ENCODE peak calls at places on chromosomes 1 and 21, in five cellular contexts. Y, O, R, C and S are unnamed samples.

GRCh38 chr1:74222701-74223100 is 12.5 kb upstream of the TNNI3K start:
- DNase-seq in Y (no peak), O (no peak), R (no peak), C (no peak), S (no peak)

GRCh38 chr1:54696262-54696661 is 19.4 kb upstream of the TTC4 start:
- DNase-seq in Y (no peak), O (no peak), R (no peak), C (no peak), S (no peak)

GRCh38 chr1:72006092-72006491 is 276.2 kb downstream of the NEGR1 start:
- DNase-seq in Y (no peak), O (no peak), R (no peak), C (no peak), S (no peak)

GRCh38 chr21:33011462-33011861 is 14.3 kb upstream of the OLIG2 start:
- DNase-seq in Y (no peak), O (no peak), R (no peak), C (peak), S (no peak)

GRCh38 chr21:29843818-29844217 is 96.0 kb downstream of the GRIK1 start:
- DNase-seq in Y (no peak), O (no peak), R (no peak), C (no peak), S (no peak)

GRCh38 chr21:44434568-44434925 is 20.8 kb upstream of the LRRC3 start:
- DNase-seq in Y (no peak), O (no peak), R (no peak), C (no peak), S (no peak)

GRCh38 chr1:54370287-54371003 is 35.7 kb downstream of the SSBP3 start:
- DNase-seq in Y (no peak), O (no peak), R (no peak), C (no peak), S (no peak)

GRCh38 chr1:177858222-177858894 is 111.5 kb downstream of the SEC16B start:
- DNase-seq in Y (no peak), O (no peak), R (no peak), C (no peak), S (no peak)

GRCh38 chr1:76256289-76257223 is 182.0 kb downstream of the ST6GALNAC3 start:
- DNase-seq in Y (no peak), O (no peak), R (no peak), C (no peak), S (no peak)

GRCh38 chr21:42460391-42461184 is 35.4 kb downstream of the RSPH1 start:
- DNase-seq in Y (peak), O (no peak), R (peak), C (no peak), S (no peak)

GRCh38 chr1:2099871-2100774 is 49.9 kb downstream of the PRKCZ start:
- DNase-seq in Y (no peak), O (no peak), R (no peak), C (no peak), S (no peak)

GRCh38 chr1:232911027-232911599 is 39.3 kb upstream of the NTPCR start:
- DNase-seq in Y (no peak), O (no peak), R (no peak), C (no peak), S (no peak)

GRCh38 chr1:53361541-53361961 is 33.7 kb upstream of the LRP8 start:
- DNase-seq in Y (no peak), O (no peak), R (no peak), C (no peak), S (no peak)

GRCh38 chr1:36203554-36204346 is 20.5 kb upstream of the THRAP3 start:
- DNase-seq in Y (peak), O (peak), R (no peak), C (no peak), S (no peak)

GRCh38 chr1:43309626-43310025 is 8.8 kb downstream of the TIE1 start:
- DNase-seq in Y (no peak), O (no peak), R (no peak), C (no peak), S (no peak)

GRCh38 chr21:32334980-32335471 is 36.4 kb downstream of the MRAP start:
- DNase-seq in Y (no peak), O (no peak), R (no peak), C (no peak), S (no peak)

GRCh38 chr1:160284782-160285344 is at the start of gene PEX19:
- DNase-seq in Y (peak), O (peak), R (peak), C (peak), S (peak)

GRCh38 chr1:211638723-211639122 is 36.7 kb downstream of the NEK2 start:
- DNase-seq in Y (no peak), O (no peak), R (no peak), C (no peak), S (no peak)

GRCh38 chr21:33857846-33858671 is 57.5 kb downstream of the ATP5PO start:
- DNase-seq in Y (no peak), O (no peak), R (no peak), C (no peak), S (no peak)

GRCh38 chr1:170967042-170967910 is 31.9 kb downstream of the MROH9 start:
- DNase-seq in Y (peak), O (no peak), R (no peak), C (peak), S (peak)

GRCh38 chr1:17084787-17085186 is 31.0 kb upstream of the SDHB start:
- DNase-seq in Y (no peak), O (no peak), R (no peak), C (no peak), S (no peak)

GRCh38 chr1:93701619-93702018 is 20.0 kb upstream of the BCAR3 start:
- DNase-seq in Y (peak), O (no peak), R (no peak), C (peak), S (no peak)

GRCh38 chr1:53577141-53578100 is 118.2 kb downstream of the DMRTB1 start:
- DNase-seq in Y (no peak), O (no peak), R (no peak), C (no peak), S (no peak)

GRCh38 chr21:41369915-41370839 is 8.3 kb downstream of the MX2 start:
- DNase-seq in Y (no peak), O (no peak), R (peak), C (peak), S (no peak)

GRCh38 chr1:36380782-36381181 is 4.9 kb downstream of the STK40 start:
- DNase-seq in Y (no peak), O (no peak), R (no peak), C (no peak), S (no peak)

GRCh38 chr1:244319283-244320132 is 132.2 kb downstream of the ADSS2 start:
- DNase-seq in Y (no peak), O (no peak), R (peak), C (no peak), S (no peak)

GRCh38 chr1:101847608-101848007 is 149.1 kb downstream of the OLFM3 start:
- DNase-seq in Y (no peak), O (no peak), R (no peak), C (no peak), S (no peak)

GRCh38 chr21:46115441-46116188 is 17.7 kb downstream of the COL6A2 start:
- DNase-seq in Y (peak), O (no peak), R (no peak), C (no peak), S (no peak)

GRCh38 chr21:29258626-29259335 is 39.9 kb upstream of the BACH1 start:
- DNase-seq in Y (no peak), O (no peak), R (no peak), C (peak), S (no peak)

GRCh38 chr1:209751627-209752231 is 4.1 kb upstream of the TRAF3IP3 start:
- DNase-seq in Y (no peak), O (no peak), R (peak), C (no peak), S (no peak)

GRCh38 chr1:74362691-74363090 is 127.5 kb downstream of the TNNI3K start:
- DNase-seq in Y (no peak), O (no peak), R (no peak), C (no peak), S (no peak)

GRCh38 chr1:202615501-202616354 is 94.5 kb downstream of the SYT2 start:
- DNase-seq in Y (peak), O (no peak), R (peak), C (no peak), S (no peak)

GRCh38 chr21:44931137-44931500 is 8.7 kb upstream of the SLX9 start:
- DNase-seq in Y (peak), O (no peak), R (no peak), C (no peak), S (no peak)

GRCh38 chr1:212605441-212605976 is 3.1 kb upstream of the ATF3 start:
- DNase-seq in Y (no peak), O (no peak), R (no peak), C (no peak), S (no peak)

GRCh38 chr1:148362930-148363810 is 119.9 kb downstream of the PPIAL4G start:
- DNase-seq in Y (no peak), O (no peak), R (no peak), C (no peak), S (no peak)

GRCh38 chr1:85599076-85599491 is 18.5 kb downstream of the CCN1 start:
- DNase-seq in Y (no peak), O (no peak), R (no peak), C (no peak), S (no peak)

GRCh38 chr1:218809625-218810024 is 364.1 kb upstream of the LYPLAL1 start:
- DNase-seq in Y (no peak), O (no peak), R (no peak), C (no peak), S (no peak)

GRCh38 chr1:84145051-84145450 is 980 bp downstream of the PRKACB start:
- DNase-seq in Y (no peak), O (no peak), R (no peak), C (no peak), S (no peak)

GRCh38 chr1:18918417-18918816 is 16.1 kb upstream of the ALDH4A1 start:
- DNase-seq in Y (no peak), O (no peak), R (no peak), C (no peak), S (no peak)

GRCh38 chr1:43540653-43541071 is 10.0 kb downstream of the PTPRF start:
- DNase-seq in Y (no peak), O (no peak), R (no peak), C (no peak), S (no peak)

GRCh38 chr1:207937204-207937603 is 26.3 kb upstream of the CD34 start:
- DNase-seq in Y (no peak), O (no peak), R (no peak), C (no peak), S (no peak)
- TF ChIP-seq FOXM1 in Y (no peak), O (no peak), R (no peak), C (no peak), S (no peak)

GRCh38 chr1:64892576-64893573 is 73.5 kb downstream of the JAK1 start:
- DNase-seq in Y (no peak), O (no peak), R (no peak), C (no peak), S (no peak)
- TF ChIP-seq FOXM1 in Y (no peak), O (no peak), R (no peak), C (no peak), S (no peak)

GRCh38 chr1:224168859-224169380 is 14.1 kb upstream of the DEGS1 start:
- DNase-seq in Y (no peak), O (no peak), R (peak), C (peak), S (no peak)
- TF ChIP-seq FOXM1 in Y (no peak), O (no peak), R (peak), C (no peak), S (no peak)

GRCh38 chr1:192943522-192943921 is 115.6 kb downstream of the UCHL5 start:
- DNase-seq in Y (no peak), O (no peak), R (no peak), C (no peak), S (no peak)
- TF ChIP-seq FOXM1 in Y (no peak), O (no peak), R (no peak), C (no peak), S (no peak)

GRCh38 chr1:235933483-235934116 is 66.9 kb upstream of the LYST start:
- DNase-seq in Y (no peak), O (no peak), R (no peak), C (no peak), S (no peak)

GRCh38 chr1:235932090-235932510 is 65.4 kb upstream of the LYST start:
- DNase-seq in Y (no peak), O (no peak), R (no peak), C (no peak), S (no peak)

GRCh38 chr1:235930543-235930942 is 63.8 kb upstream of the LYST start:
- DNase-seq in Y (no peak), O (no peak), R (no peak), C (no peak), S (no peak)

GRCh38 chr1:235931181-235931738 is 64.6 kb upstream of the LYST start:
- DNase-seq in Y (no peak), O (no peak), R (no peak), C (no peak), S (no peak)

DNA sequence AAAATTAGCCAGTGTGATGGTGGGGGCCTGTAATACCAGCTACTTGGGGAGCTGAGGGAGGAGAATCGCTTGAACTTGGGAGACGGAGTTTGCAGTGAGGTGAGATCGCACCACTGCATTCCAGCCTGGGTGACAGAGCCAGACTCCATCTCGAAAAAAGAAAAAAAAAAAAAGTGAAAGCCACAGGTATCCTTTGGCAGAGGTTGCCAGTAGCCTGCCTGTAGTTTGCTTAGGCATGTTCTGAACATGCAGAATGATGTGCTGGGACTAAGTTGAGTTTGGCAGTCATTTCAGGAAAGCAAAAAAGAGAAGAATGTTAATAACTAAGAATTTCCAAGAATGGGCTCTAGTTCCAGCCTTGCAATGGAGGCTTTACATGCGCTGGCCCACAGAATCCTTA is 66.3 kb upstream of the LYST start:
- DNase-seq in Y (no peak), O (no peak), R (no peak), C (no peak), S (no peak)
- TF ChIP-seq FOXM1 in Y (no peak), O (no peak), R (no peak), C (no peak), S (no peak)

GRCh38 chr1:117613969-117614865 is 8.4 kb downstream of the TENT5C start:
- DNase-seq in Y (no peak), O (peak), R (no peak), C (no peak), S (no peak)
- TF ChIP-seq FOXM1 in Y (no peak), O (no peak), R (no peak), C (no peak), S (no peak)

GRCh38 chr1:181789395-181789794 is 272.1 kb downstream of the ZNF648 start:
- DNase-seq in Y (no peak), O (no peak), R (no peak), C (no peak), S (no peak)
- TF ChIP-seq FOXM1 in Y (no peak), O (no peak), R (no peak), C (no peak), S (no peak)